ENCODE peak calls at places on chromosomes 1 and 21, in six cellular contexts. Q is hepatocyte, H is kidney, K is A549, J is stomach, I is K562. Y is an unnamed sample.

GRCh38 chr1:19435181-19435580 is 50.2 kb downstream of the CAPZB start:
- DNase-seq in Q (peak; percentile 33), H (no peak), K (no peak), J (no peak), I (no peak), Y (no peak)

GRCh38 chr1:67652800-67653199 is 32.2 kb upstream of the GADD45A start:
- DNase-seq in Q (no peak), H (no peak), K (no peak), J (no peak), I (no peak), Y (peak; percentile 80)

GRCh38 chr1:243831463-243831862 is 18.6 kb downstream of the AKT3 start:
- DNase-seq in Q (no peak), H (no peak), K (no peak), J (no peak), I (no peak), Y (no peak)

GRCh38 chr21:42830456-42831455 is 48.6 kb downstream of the WDR4 start:
- DNase-seq in Q (no peak), H (peak; percentile 72), K (no peak), J (peak; percentile 25), I (peak; percentile 26), Y (no peak)

GRCh38 chr1:203046984-203047630 is 20.8 kb downstream of the PPFIA4 start:
- DNase-seq in Q (peak; percentile 61), H (peak; percentile 49), K (peak; percentile 62), J (no peak), I (no peak), Y (peak; percentile 25)

GRCh38 chr1:186519981-186520380 is 59.1 kb upstream of the PDC start:
- DNase-seq in Q (no peak), H (no peak), K (no peak), J (no peak), I (no peak), Y (no peak)

GRCh38 chr1:204258213-204259115 is 44.7 kb upstream of the GOLT1A start:
- DNase-seq in Q (peak; percentile 74), H (peak; percentile 90), K (peak; percentile 85), J (peak; percentile 67), I (peak; percentile 79), Y (no peak)

GRCh38 chr1:192984058-192984457 is 75.1 kb downstream of the UCHL5 start:
- DNase-seq in Q (no peak), H (no peak), K (no peak), J (no peak), I (no peak), Y (no peak)

GRCh38 chr1:243964915-243965314 is 86.2 kb upstream of the ZBTB18 start:
- DNase-seq in Q (no peak), H (no peak), K (no peak), J (no peak), I (no peak), Y (no peak)

GRCh38 chr1:204920511-204920910 is 49.8 kb downstream of the NFASC start:
- DNase-seq in Q (no peak), H (no peak), K (no peak), J (no peak), I (no peak), Y (no peak)

GRCh38 chr1:93180723-93181613 is at the start of gene CCDC18:
- DNase-seq in Q (no peak), H (no peak), K (no peak), J (no peak), I (peak; percentile 20), Y (peak; percentile 56)

GRCh38 chr1:59055908-59056719 is 240.8 kb upstream of the FGGY start:
- DNase-seq in Q (no peak), H (no peak), K (no peak), J (peak; percentile 36), I (no peak), Y (no peak)

GRCh38 chr1:6130596-6130995 is 49.5 kb downstream of the CHD5 start:
- DNase-seq in Q (no peak), H (peak; percentile 49), K (no peak), J (no peak), I (no peak), Y (no peak)

GRCh38 chr1:223709598-223709997 is 2.7 kb upstream of the CAPN2 start:
- DNase-seq in Q (no peak), H (no peak), K (no peak), J (no peak), I (no peak), Y (no peak)

GRCh38 chr21:36698160-36699025 is 522 bp upstream of the SIM2 start:
- DNase-seq in Q (no peak), H (peak; percentile 91), K (peak; percentile 42), J (peak; percentile 77), I (no peak), Y (peak; percentile 72)

GRCh38 chr1:110153407-110153950 is 3.2 kb downstream of the SLC6A17 start:
- DNase-seq in Q (no peak), H (no peak), K (no peak), J (no peak), I (no peak), Y (no peak)

GRCh38 chr1:37034301-37035013 is at the start of gene GRIK3:
- DNase-seq in Q (peak; percentile 38), H (no peak), K (no peak), J (no peak), I (peak; percentile 20), Y (no peak)

GRCh38 chr1:164659621-164660414 is 100.8 kb downstream of the PBX1 start:
- DNase-seq in Q (peak; percentile 56), H (no peak), K (no peak), J (peak; percentile 56), I (no peak), Y (peak; percentile 80)

GRCh38 chr1:53460666-53461328 is 1.6 kb downstream of the DMRTB1 start:
- DNase-seq in Q (no peak), H (no peak), K (no peak), J (no peak), I (no peak), Y (peak; percentile 26)

GRCh38 chr1:44072204-44072603 is 40.9 kb upstream of the SLC6A9 start:
- DNase-seq in Q (no peak), H (no peak), K (no peak), J (no peak), I (no peak), Y (no peak)

GRCh38 chr1:232143315-232143886 is 486.5 kb downstream of the SIPA1L2 start:
- DNase-seq in Q (no peak), H (no peak), K (no peak), J (no peak), I (no peak), Y (no peak)

GRCh38 chr1:8396083-8396911 is 78.4 kb downstream of the SLC45A1 start:
- DNase-seq in Q (no peak), H (no peak), K (no peak), J (no peak), I (no peak), Y (no peak)

GRCh38 chr1:68570859-68571258 is 74.0 kb upstream of the DEPDC1 start:
- DNase-seq in Q (no peak), H (no peak), K (no peak), J (no peak), I (no peak), Y (no peak)

GRCh38 chr1:201530741-201531521 is 8.0 kb upstream of the NAV1 start:
- DNase-seq in Q (peak; percentile 90), H (peak; percentile 89), K (peak; percentile 89), J (peak; percentile 67), I (peak; percentile 76), Y (peak; percentile 48)

GRCh38 chr1:206875752-206876380 is 10.4 kb downstream of the IL20 start:
- DNase-seq in Q (no peak), H (no peak), K (no peak), J (no peak), I (no peak), Y (no peak)

GRCh38 chr1:9361630-9362256 is 69.0 kb downstream of the SPSB1 start:
- DNase-seq in Q (no peak), H (no peak), K (no peak), J (no peak), I (no peak), Y (no peak)

GRCh38 chr1:119674835-119675289 is 26.8 kb upstream of the ZNF697 start:
- DNase-seq in Q (no peak), H (no peak), K (no peak), J (peak; percentile 77), I (peak; percentile 67), Y (peak; percentile 92)

DNA sequence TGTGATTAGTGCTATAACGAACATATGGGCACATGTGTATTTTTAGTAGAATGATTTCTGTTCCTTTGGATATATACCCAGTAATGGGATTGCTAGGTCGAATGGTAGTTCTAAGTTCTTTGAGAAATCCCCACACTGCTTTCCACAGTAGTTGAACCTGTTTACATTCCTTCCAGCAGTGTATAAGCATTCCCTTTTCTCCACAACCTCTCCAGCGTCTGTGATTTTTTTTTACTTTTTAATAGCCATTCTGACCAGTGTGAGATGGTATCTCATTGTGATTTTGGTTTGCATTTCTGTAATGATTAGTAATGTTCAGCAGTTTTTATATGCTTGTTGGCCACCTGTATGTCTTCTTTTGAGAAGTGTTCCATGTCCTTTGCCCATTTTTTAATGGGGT is 81.8 kb upstream of the SLC44A3 start:
- DNase-seq in Q (no peak), H (no peak), K (no peak), J (no peak), I (no peak), Y (no peak)
- H3K4me1 ChIP-seq in Q (peaks cover 30% of the 10 kb centered on the region), H (peaks cover 8% of the 10 kb centered on the region), K (peaks cover 12% of the 10 kb centered on the region), J (peaks cover 31% of the 10 kb centered on the region), I (no peaks in the 10 kb centered on the region), Y (peaks cover 25% of the 10 kb centered on the region)

DNA sequence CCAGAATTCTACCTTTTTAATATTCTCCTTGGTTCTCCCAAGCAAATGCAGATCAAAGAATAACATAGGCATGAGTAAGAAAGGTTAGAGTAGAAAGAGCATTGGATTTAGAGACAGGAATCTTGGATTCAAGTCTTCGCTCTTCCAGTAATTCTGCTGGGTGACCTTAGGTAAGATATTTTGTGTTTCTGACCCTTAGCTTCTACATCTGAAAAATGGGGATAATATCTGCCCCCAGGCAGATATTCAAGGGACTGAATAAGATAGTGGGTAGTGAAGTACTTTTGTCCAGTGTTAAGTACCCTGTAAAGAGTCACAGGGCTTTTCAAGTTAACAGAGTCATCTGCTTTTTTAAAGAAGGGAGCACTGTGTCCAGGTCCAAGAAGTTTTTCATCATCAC is 70.8 kb downstream of the KDM1A start:
- DNase-seq in Q (no peak), H (no peak), K (no peak), J (no peak), I (no peak), Y (no peak)
- TF ChIP-seq CTCF in Q (no peak), H (no peak), K (no peak), J (no peak), I (no peak), Y (no peak)

DNA sequence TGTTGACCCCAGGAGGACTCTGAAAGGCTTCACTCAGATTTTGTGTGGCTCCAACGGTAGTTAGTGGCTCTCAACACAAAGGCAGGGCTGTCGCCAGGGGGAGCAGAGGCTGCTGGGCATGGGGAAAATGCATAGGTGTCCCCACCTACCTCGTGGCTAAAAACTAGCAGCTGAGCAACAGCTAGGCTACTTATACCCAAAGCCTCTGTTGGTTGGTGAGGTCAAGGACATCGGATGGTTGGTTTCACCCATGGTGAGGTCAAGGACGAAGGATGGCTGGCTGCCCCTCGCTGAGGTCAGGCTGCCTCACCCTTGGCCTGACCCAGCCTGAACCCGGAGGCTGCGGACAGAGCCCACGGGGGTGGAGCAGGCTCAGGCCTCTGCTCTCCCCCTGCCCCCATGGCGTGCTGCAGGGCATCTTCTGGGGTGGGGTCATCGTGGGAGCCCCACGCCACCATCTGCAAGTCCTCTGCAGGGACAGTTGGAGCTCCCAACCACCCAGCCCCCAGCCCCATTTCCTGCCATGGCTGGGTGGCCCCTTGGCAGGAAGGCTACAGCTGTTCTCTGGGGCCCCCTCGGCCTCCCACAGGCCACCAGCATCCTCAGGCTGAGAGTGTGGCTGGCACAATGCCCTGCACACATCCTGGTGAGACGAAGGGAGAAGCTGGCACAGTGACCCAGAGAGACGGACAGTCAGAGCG is 8.5 kb upstream of the GNB1 start:
- DNase-seq in Q (no peak), H (peak; percentile 50), K (no peak), J (no peak), I (no peak), Y (no peak)
- H3K4me1 ChIP-seq in Q (peaks cover 11% of the 10 kb centered on the region), H (peaks cover 10% of the 10 kb centered on the region), K (peaks cover 17% of the 10 kb centered on the region), J (peaks cover 14% of the 10 kb centered on the region), I (peaks cover 44% of the 10 kb centered on the region), Y (peaks cover 18% of the 10 kb centered on the region)

GRCh38 chr1:241311056-241311746 is 45.8 kb downstream of the RGS7 start:
- DNase-seq in Q (no peak), H (no peak), K (no peak), J (no peak), I (no peak), Y (no peak)
- TF ChIP-seq CTCF in Q (no peak), H (no peak), K (no peak), J (no peak), I (no peak), Y (no peak)

Y was measured in PC-9.